ENCODE peak calls at places on chromosomes 11 and 22, in four cellular contexts. U, P, N and T are unnamed samples.

GRCh38 chr11:114553642-114554041 is 6.0 kb downstream of the NXPE1 start:
- DNase-seq in N (no peak), U (peak), P (no peak), T (no peak)

GRCh38 chr11:119504366-119504765 is 81.4 kb upstream of the THY1 start:
- DNase-seq in U (no peak), N (no peak), P (no peak), T (no peak)

GRCh38 chr11:123601136-123601535 is 53.3 kb downstream of the SCN3B start:
- DNase-seq in U (peak), N (no peak), P (no peak), T (no peak)

GRCh38 chr11:60863550-60864521 is 3.5 kb upstream of the ZP1 start:
- DNase-seq in N (no peak), P (no peak), U (no peak), T (no peak)

GRCh38 chr11:115488945-115489344 is 15.3 kb downstream of the CADM1 start:
- DNase-seq in P (no peak), N (no peak), U (peak), T (no peak)

GRCh38 chr11:46249103-46249942 is 28.1 kb upstream of the CREB3L1 start:
- DNase-seq in N (no peak), P (no peak), U (peak), T (no peak)

GRCh38 chr11:2210366-2211112 is 38.9 kb upstream of the TH start:
- DNase-seq in U (no peak), N (no peak), P (no peak), T (no peak)

GRCh38 chr11:103183981-103184592 is 74.9 kb downstream of the DYNC2H1 start:
- DNase-seq in U (no peak), N (no peak), P (no peak), T (no peak)

GRCh38 chr11:95739108-95739507 is 50.5 kb downstream of the FAM76B start:
- DNase-seq in U (no peak), P (no peak), N (no peak), T (no peak)

GRCh38 chr22:43384863-43385262 is 27.0 kb upstream of the MPPED1 start:
- DNase-seq in U (no peak), P (no peak), N (no peak), T (no peak)

GRCh38 chr11:16790484-16791240 is 52.2 kb downstream of the C11orf58 start:
- DNase-seq in U (no peak), P (no peak), N (no peak), T (no peak)

GRCh38 chr22:50012201-50013181 is at the start of gene IL17REL:
- DNase-seq in U (peak), N (no peak), P (no peak), T (no peak)

GRCh38 chr11:134040386-134041297 is 28.2 kb upstream of the JAM3 start:
- DNase-seq in U (peak), P (no peak), N (no peak), T (no peak)

GRCh38 chr22:25752615-25753214 is 10.7 kb downstream of the MYO18B start:
- DNase-seq in U (no peak), P (no peak), N (no peak), T (no peak)
- H3K27ac ChIP-seq in U (no peak), P (no peak), N (no peak), T (no peak)

GRCh38 chr11:65227879-65228278 is 33.9 kb upstream of the POLA2 start:
- DNase-seq in N (no peak), P (no peak), U (no peak), T (no peak)

GRCh38 chr11:65224939-65225283 is 36.9 kb upstream of the POLA2 start:
- DNase-seq in N (no peak), P (peak), U (peak), T (no peak)

GRCh38 chr11:65223031-65223430 is 38.7 kb upstream of the POLA2 start:
- DNase-seq in U (no peak), N (no peak), P (no peak), T (no peak)

GRCh38 chr11:65225284-65226102 is 36.3 kb upstream of the POLA2 start:
- DNase-seq in N (no peak), P (peak), U (peak), T (no peak)

DNA sequence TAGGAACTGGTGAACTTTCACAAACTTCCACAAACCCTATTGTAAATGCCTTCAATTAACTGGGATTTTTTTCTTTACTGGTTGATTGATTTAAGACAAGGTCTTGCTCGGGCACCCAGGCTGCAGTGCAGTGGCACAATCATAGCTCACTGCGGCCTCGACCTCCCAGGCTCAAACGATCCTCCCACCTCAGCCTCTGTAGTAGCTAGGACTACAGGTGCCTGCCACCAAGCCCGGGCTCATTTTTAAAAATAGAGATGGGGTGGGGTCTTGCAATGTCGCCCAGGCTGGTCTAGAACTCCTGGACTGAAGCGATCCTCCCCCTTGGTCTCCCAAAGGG is 35.7 kb upstream of the POLA2 start:
- DNase-seq in U (no peak), N (no peak), P (no peak), T (no peak)
- H3K4me3 ChIP-seq in U (no peak), N (peak), P (peak), T (no peak)

DNA sequence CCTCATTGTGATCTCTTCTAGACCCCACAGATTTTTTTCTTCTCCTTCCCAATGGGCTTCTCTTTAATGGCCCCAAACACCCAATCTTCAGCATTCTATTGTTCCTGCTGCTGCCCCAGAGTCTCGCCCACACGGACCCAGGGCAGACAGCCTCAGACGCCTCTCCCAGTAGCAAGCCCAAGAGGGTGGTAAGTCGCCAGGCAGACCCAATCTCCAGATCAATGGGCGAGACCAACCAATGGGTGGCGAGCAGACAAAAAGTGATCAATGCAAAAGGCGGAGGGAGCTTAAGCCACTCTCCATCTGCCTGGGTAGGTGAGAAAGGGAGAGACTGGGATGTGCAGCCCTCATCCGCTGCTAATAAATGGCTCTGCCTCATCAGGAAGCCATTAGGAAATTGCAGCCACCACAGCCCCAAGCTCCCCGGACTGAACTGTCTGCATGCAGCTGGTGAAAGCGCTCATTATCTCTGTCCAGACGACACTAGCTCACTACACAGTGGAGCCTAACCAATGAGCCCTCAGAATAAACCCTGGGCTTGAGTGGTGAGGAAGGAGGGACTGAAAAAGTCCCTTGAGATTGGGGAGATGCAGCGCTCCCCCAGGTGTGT is 81.8 kb downstream of the ETS1 start:
- DNase-seq in U (no peak), N (no peak), P (no peak), T (no peak)
- H3K27ac ChIP-seq in U (no peak), N (no peak), P (no peak), T (no peak)

GRCh38 chr22:38213319-38214247 is 11.8 kb downstream of the MAFF start:
- DNase-seq in P (no peak), N (no peak), U (no peak), T (no peak)
- H3K4me3 ChIP-seq in P (no peak), N (no peak), U (no peak), T (no peak)

DNA sequence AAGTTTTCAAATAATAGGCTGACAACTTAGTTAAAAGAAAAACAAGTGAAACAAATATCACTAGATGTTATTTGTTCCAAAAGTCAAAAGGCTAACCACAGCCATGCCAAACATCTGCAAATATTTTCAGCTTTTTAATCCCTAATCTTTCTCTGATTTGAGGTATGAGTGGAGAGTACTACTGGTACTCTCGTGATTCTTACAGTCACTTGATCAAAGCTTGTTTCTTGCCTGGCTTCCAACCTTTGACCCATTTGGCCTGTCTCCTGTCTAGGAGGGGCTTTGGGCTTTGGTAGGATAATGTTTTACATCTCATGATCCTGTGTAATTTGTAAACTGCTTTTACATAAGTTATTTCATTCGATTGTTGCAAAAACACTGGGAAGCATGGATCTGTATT is 301.8 kb upstream of the SORL1-AS1 start:
- DNase-seq in N (no peak), U (peak), P (peak), T (no peak)
- H3K27ac ChIP-seq in N (no peak), U (no peak), P (peak), T (no peak)

GRCh38 chr11:45048870-45049825 is 97.3 kb upstream of the PRDM11 start:
- DNase-seq in P (peak), U (peak), N (no peak), T (no peak)
- H3K4me3 ChIP-seq in P (no peak), U (no peak), N (no peak), T (no peak)

GRCh38 chr22:17922925-17923898 is 101.1 kb downstream of the MICAL3 start:
- DNase-seq in P (no peak), U (peak), N (no peak), T (no peak)

GRCh38 chr22:17920145-17920605 is 104.2 kb downstream of the MICAL3 start:
- DNase-seq in P (no peak), U (peak), N (no peak), T (no peak)

GRCh38 chr22:17919276-17920144 is 104.9 kb downstream of the MICAL3 start:
- DNase-seq in U (no peak), N (no peak), P (no peak), T (no peak)

GRCh38 chr22:17921871-17922821 is 102.2 kb downstream of the MICAL3 start:
- DNase-seq in U (no peak), N (no peak), P (no peak), T (peak)

DNA sequence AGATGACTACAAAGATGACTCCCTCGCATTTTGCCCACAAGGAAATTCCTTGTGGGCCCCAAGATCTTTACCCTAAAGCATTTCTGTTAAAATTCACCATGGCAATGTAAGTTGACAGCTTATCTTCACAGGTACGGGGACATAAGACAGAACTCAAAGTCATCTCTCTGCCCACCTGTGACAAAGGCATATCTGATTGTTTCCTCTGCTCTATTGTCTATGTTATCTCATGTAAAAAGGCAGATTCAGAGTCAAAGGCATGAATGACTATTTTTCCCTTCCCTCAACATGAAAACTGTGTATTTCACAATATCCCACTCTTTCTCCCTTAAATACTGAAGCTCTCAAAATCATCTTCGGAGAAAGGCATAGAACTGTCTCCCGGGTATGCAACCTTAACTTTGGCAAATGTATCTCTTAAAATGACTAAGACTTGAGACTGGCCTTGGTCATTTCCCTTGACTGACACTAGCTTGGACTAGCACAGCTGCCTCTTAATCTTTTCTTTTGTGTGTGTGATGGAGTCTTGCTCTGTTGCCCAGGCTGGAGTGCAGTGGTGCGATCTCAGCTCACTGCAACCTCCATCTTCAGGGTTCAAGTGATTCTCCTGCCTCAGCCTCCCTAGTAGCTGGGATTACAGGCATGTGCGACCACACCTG is 103.2 kb downstream of the MICAL3 start:
- DNase-seq in N (no peak), P (no peak), U (no peak), T (no peak)
- H3K27ac ChIP-seq in N (no peak), P (peak), U (no peak), T (no peak)

GRCh38 chr22:37186997-37187522 is 987 bp downstream of the C1QTNF6 start:
- DNase-seq in P (no peak), U (peak), N (no peak), T (no peak)
- H3K4me3 ChIP-seq in P (no peak), U (peak), N (no peak), T (no peak)

DNA sequence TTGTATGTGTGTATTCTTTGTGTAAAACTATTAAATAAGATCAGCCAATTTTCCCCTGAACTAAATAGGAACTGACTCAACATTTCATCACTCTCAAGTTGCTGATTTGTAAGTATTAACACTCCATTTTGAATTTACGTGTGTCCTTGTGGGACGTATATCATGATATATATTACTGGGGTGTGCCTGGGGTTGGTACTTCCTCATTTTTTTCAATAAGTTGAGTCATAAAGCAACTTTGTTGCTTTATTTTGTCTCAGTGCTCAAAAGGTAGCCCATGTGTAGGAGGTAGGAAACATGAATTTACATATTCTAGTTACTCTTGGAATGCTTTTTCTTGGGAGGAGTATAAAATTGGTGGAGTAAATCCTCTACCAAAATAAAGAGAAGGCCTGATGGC is 193.9 kb upstream of the RAG2 start:
- DNase-seq in U (no peak), N (no peak), P (no peak), T (no peak)
- H3K27ac ChIP-seq in U (no peak), N (no peak), P (no peak), T (no peak)